ENCODE peak calls at places on chromosomes 12 and 14, in five cellular contexts. Q, R, G, D and L are unnamed samples.

GRCh38 chr12:4447151-4447550 is 1.5 kb upstream of the FGF6 start:
- DNase-seq in G (no peak), D (no peak), R (no peak), Q (no peak), L (no peak)

GRCh38 chr14:105197274-105197673 is 16.2 kb upstream of the NUDT14 start:
- DNase-seq in R (peak), D (peak), G (no peak), Q (no peak), L (no peak)

GRCh38 chr12:107400686-107401447 is 284.7 kb upstream of the PWP1 start:
- DNase-seq in D (no peak), Q (no peak), R (peak), G (no peak), L (no peak)

GRCh38 chr14:50099335-50099734 is 17.0 kb downstream of the VCPKMT start:
- DNase-seq in G (no peak), Q (no peak), R (no peak), D (no peak), L (no peak)

GRCh38 chr12:26918321-26919215 is 19.2 kb downstream of the INTS13 start:
- DNase-seq in R (peak), G (no peak), D (no peak), Q (no peak), L (no peak)

GRCh38 chr12:9344540-9344939 is 136.3 kb upstream of the PZP start:
- DNase-seq in Q (no peak), G (no peak), D (no peak), R (peak), L (no peak)

GRCh38 chr12:81170072-81170471 is 92.2 kb downstream of the ACSS3 start:
- DNase-seq in R (peak), G (no peak), Q (no peak), D (no peak), L (no peak)

GRCh38 chr12:12705833-12706520 is 10.0 kb upstream of the GPR19 start:
- DNase-seq in R (no peak), D (no peak), G (no peak), Q (no peak), L (no peak)

GRCh38 chr12:123533672-123534643 is at the start of gene RILPL1:
- DNase-seq in Q (peak), D (peak), R (peak), G (peak), L (peak)

GRCh38 chr12:50411051-50411660 is 10.5 kb downstream of the LARP4 start:
- DNase-seq in D (no peak), G (no peak), Q (peak), R (peak), L (no peak)

GRCh38 chr14:51889851-51890250 is 29.4 kb downstream of the GNG2 start:
- DNase-seq in Q (no peak), D (no peak), R (no peak), G (no peak), L (no peak)

GRCh38 chr12:29492884-29493283 is 4.6 kb downstream of the OVCH1 start:
- DNase-seq in Q (no peak), R (no peak), D (no peak), G (no peak), L (no peak)

GRCh38 chr12:109115758-109116610 is at the start of gene ACACB:
- DNase-seq in G (no peak), Q (peak), R (no peak), D (peak), L (peak)

GRCh38 chr12:1594045-1594294 is 411 bp downstream of the FBXL14 start:
- DNase-seq in Q (peak), R (peak), D (peak), G (no peak), L (peak)

GRCh38 chr14:76786556-76786955 is 25.3 kb downstream of the VASH1 start:
- DNase-seq in R (no peak), G (no peak), D (no peak), Q (no peak), L (no peak)

GRCh38 chr14:99571303-99571986 is 32.6 kb downstream of the CCDC85C start:
- DNase-seq in R (no peak), D (no peak), G (no peak), Q (no peak), L (peak)

GRCh38 chr12:121224591-121224990 is 14.7 kb downstream of the P2RX4 start:
- DNase-seq in D (no peak), R (no peak), Q (no peak), G (peak), L (no peak)

GRCh38 chr12:56873382-56873781 is 60.8 kb downstream of the SDR9C7 start:
- DNase-seq in G (no peak), R (no peak), D (no peak), Q (no peak), L (no peak)

GRCh38 chr12:131155131-131155530 is 201.4 kb downstream of the ADGRD1 start:
- DNase-seq in G (no peak), R (no peak), D (no peak), Q (no peak), L (no peak)

GRCh38 chr14:61456720-61457119 is 135.3 kb downstream of the PRKCH start:
- DNase-seq in D (peak), R (peak), G (peak), Q (peak), L (peak)

GRCh38 chr12:62957233-62957953 is 22.4 kb upstream of the PPM1H start:
- DNase-seq in Q (no peak), G (no peak), R (peak), D (no peak), L (no peak)

GRCh38 chr12:100963381-100963780 is 168.8 kb downstream of the ANO4 start:
- DNase-seq in R (peak), G (no peak), D (no peak), Q (no peak), L (no peak)

GRCh38 chr12:115319641-115320040 is 635.7 kb upstream of the TBX3 start:
- DNase-seq in G (no peak), Q (no peak), R (no peak), D (no peak), L (no peak)

GRCh38 chr12:67068204-67068731 is 200.9 kb upstream of the CAND1 start:
- DNase-seq in R (peak), G (peak), D (no peak), Q (no peak), L (no peak)

GRCh38 chr12:70692681-70693288 is 55.6 kb upstream of the PTPRB start:
- DNase-seq in R (peak), Q (no peak), G (no peak), D (no peak), L (no peak)

GRCh38 chr12:65936529-65936911 is 112.2 kb downstream of the HMGA2 start:
- DNase-seq in Q (no peak), R (no peak), G (no peak), D (no peak), L (no peak)

GRCh38 chr14:98808494-98809407 is 463.2 kb downstream of the BCL11B start:
- DNase-seq in G (no peak), R (no peak), Q (no peak), D (no peak), L (no peak)

GRCh38 chr12:101963703-101964102 is 86.3 kb downstream of the DRAM1 start:
- DNase-seq in Q (no peak), G (no peak), D (no peak), R (no peak), L (no peak)

GRCh38 chr12:20404576-20405346 is 36.4 kb downstream of the PDE3A start:
- DNase-seq in G (no peak), D (no peak), Q (no peak), R (peak), L (peak)

GRCh38 chr14:32906672-32907071 is 32.0 kb upstream of the NPAS3 start:
- DNase-seq in R (no peak), D (no peak), Q (no peak), G (no peak), L (no peak)

GRCh38 chr12:57842342-57843294 is 3.9 kb downstream of the CTDSP2 start:
- DNase-seq in G (no peak), Q (no peak), D (no peak), R (peak), L (no peak)

GRCh38 chr12:6716874-6717437 is 6.9 kb upstream of the COPS7A start:
- DNase-seq in R (no peak), Q (no peak), G (no peak), D (no peak), L (no peak)
- H3K4me3 ChIP-seq in R (no peak), Q (no peak), G (no peak), D (no peak), L (no peak)

DNA sequence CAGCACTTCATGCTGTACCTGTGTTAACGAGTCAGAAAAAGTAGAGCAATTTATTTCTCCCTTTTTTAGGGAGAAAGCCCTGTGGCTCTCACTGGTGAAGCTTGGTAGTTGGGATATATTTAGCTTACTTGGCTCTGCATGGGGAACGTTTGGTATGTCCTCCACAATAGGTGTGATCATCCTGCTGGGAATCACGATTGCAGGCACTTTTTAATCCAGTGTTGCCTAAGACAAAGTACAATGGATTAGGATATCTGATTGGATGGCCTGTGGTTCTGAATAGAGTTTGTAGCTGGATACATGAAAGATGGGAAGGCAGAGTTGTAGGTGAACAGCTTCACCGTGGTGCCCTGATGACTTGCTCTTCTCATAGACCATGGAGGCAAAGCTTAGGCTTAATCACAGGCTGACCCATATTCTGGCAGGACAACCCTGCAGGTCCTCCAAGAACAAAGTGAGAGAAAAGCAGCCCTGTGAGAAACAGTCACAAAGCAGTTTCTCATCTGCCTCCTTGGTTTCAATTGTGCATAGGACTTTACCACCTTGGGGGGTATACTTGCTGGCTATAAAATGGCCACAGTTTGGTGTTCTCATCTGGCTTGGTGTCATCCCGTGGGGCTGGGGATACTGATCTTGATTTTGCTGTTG is 7.5 kb downstream of the RESF1 start:
- DNase-seq in G (no peak), D (no peak), Q (no peak), R (no peak), L (no peak)
- H3K4me3 ChIP-seq in G (peak), D (no peak), Q (peak), R (no peak), L (no peak)

GRCh38 chr12:40032433-40033259 is 73.2 kb downstream of the SLC2A13 start:
- DNase-seq in D (no peak), G (no peak), Q (no peak), R (no peak), L (no peak)
- H3K4me3 ChIP-seq in D (no peak), G (no peak), Q (no peak), R (no peak), L (no peak)

DNA sequence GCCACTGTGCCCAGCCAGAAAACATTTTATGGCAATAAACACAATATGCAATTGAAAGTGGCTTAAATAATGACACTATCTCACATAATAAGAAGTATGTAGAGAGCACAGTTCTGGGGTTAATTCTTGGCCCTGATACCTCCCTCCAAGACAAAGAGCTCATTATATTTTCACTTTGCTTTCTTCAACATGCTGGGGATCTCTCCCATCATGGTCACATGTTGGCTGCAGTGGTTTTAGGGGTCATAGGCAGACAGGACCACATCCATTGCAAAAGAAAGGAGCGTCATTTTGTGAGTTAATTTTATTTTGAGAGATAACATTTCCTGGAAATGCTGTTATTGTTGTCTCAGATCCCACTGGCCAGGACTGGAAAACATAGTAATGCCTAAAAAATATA is 8.3 kb upstream of the SLC38A2 start:
- DNase-seq in G (no peak), Q (no peak), R (no peak), D (no peak), L (no peak)
- H3K4me3 ChIP-seq in G (no peak), Q (no peak), R (no peak), D (no peak), L (no peak)

DNA sequence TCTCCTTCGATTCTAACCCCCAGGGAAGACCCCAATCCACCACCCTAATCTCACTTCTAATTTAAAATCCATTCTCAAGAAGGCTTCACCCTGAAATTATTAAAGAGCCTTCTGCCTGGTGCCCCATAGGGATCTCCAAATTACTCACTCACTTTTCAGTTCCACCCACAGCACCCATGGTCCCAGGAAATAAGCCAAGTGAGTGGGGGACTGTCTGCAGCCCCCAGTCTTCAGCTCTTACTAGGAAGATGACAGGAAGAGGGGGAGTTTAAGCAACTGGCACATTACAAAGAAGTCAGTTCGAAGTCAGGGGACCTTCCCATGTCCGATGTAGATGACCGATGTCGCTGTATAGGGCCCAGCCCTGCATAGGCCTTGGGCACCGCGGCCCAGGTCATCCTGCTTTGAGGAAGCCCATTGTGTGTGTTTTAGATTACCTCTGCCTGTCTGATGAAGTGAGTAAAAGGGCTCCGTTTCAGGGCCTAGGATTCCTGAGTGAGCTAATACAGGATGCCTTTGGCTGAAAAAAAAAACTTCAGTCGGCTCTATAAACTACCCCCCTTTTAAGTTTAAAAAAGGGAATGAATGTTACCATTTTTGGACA is 1.9 kb downstream of the ACTN1 start:
- DNase-seq in R (no peak), Q (no peak), G (no peak), D (no peak), L (no peak)
- H3K4me3 ChIP-seq in R (peak), Q (peak), G (peak), D (peak), L (peak)